ENCODE peak calls at places on chromosomes 5 and 9, in nine cellular contexts. E, D, P, S, U, X, T, J and V are unnamed samples.
A peak's percentile ranks its signal among the peaks of the same experiment; 100 is the strongest.

GRCh38 chr5:59174248-59174844 is 591.5 kb downstream of the RAB3C start:
- DNase-seq in D (no peak), S (no peak), U (no peak), J (no peak), T (peak; percentile 73), E (peak; percentile 35), X (peak; percentile 89), P (peak; percentile 15), V (no peak)

GRCh38 chr5:16081376-16081775 is 98.2 kb downstream of the MARCHF11 start:
- DNase-seq in X (no peak), S (no peak), U (no peak), D (no peak), T (no peak), E (no peak), P (no peak), J (no peak), V (no peak)

GRCh38 chr5:17018871-17019270 is 82.8 kb upstream of the MYO10 start:
- DNase-seq in J (no peak), U (no peak), T (no peak), P (no peak), E (no peak), D (no peak), S (no peak), X (no peak), V (no peak)

GRCh38 chr9:121568541-121569265 is 69.1 kb upstream of the GGTA1 start:
- DNase-seq in J (no peak), U (no peak), T (no peak), P (no peak), S (no peak), X (peak; percentile 62), D (no peak), E (no peak), V (no peak)

GRCh38 chr5:126002222-126002897 is 420.8 kb upstream of the GRAMD2B start:
- DNase-seq in J (no peak), U (no peak), S (peak; percentile 80), P (no peak), T (no peak), E (peak; percentile 45), X (peak; percentile 97), D (no peak), V (no peak)

GRCh38 chr5:26323794-26324193 is 714.6 kb downstream of the CDH9 start:
- DNase-seq in U (no peak), J (no peak), S (no peak), D (no peak), E (no peak), X (no peak), P (no peak), T (no peak), V (no peak)

GRCh38 chr5:53908752-53909151 is 348.3 kb downstream of the NDUFS4 start:
- DNase-seq in E (no peak), X (no peak), U (no peak), S (no peak), P (no peak), J (no peak), D (no peak), T (no peak), V (no peak)

GRCh38 chr5:28807230-28807629 is 1768.8 kb upstream of the CDH9 start:
- DNase-seq in T (no peak), E (peak; percentile 0), J (no peak), X (no peak), P (no peak), D (no peak), U (no peak), S (no peak), V (no peak)

GRCh38 chr5:139650689-139651501 is 2.7 kb downstream of the CXXC5 start:
- DNase-seq in X (no peak), U (no peak), P (no peak), S (no peak), D (peak; percentile 73), T (peak; percentile 88), E (no peak), J (no peak), V (no peak)

GRCh38 chr9:2087500-2088313 is 72.6 kb downstream of the SMARCA2 start:
- DNase-seq in S (no peak), U (no peak), J (peak; percentile 19), E (peak; percentile 50), P (no peak), T (peak; percentile 33), D (no peak), X (peak; percentile 71), V (no peak)

GRCh38 chr5:110086658-110087388 is 397.1 kb downstream of the MAN2A1 start:
- DNase-seq in D (no peak), X (peak; percentile 100), P (no peak), E (peak; percentile 96), J (peak; percentile 86), T (peak; percentile 73), S (peak; percentile 31), U (no peak), V (no peak)

GRCh38 chr5:83715316-83716060 is 5.2 kb downstream of the HAPLN1 start:
- DNase-seq in U (no peak), S (no peak), X (peak; percentile 14), T (no peak), P (no peak), D (no peak), J (no peak), E (no peak), V (no peak)

GRCh38 chr9:136765041-136765440 is 723 bp upstream of the LCN15 start:
- DNase-seq in X (no peak), T (no peak), E (no peak), U (no peak), D (peak; percentile 56), S (no peak), J (no peak), P (no peak), V (no peak)

GRCh38 chr5:64506567-64507321 is 929 bp downstream of the RGS7BP start:
- DNase-seq in P (peak; percentile 10), D (no peak), J (no peak), U (no peak), E (no peak), X (peak; percentile 20), S (no peak), T (no peak), V (no peak)

GRCh38 chr9:126471084-126471611 is 142.6 kb upstream of the LMX1B start:
- DNase-seq in D (peak; percentile 82), S (peak; percentile 24), T (no peak), E (no peak), X (peak; percentile 10), P (no peak), U (no peak), J (no peak), V (no peak)

GRCh38 chr5:172645271-172645670 is 4.2 kb downstream of the NEURL1B start:
- DNase-seq in D (no peak), E (no peak), J (no peak), X (no peak), P (no peak), S (no peak), T (no peak), U (no peak), V (no peak)

GRCh38 chr5:172648755-172649154 is 7.7 kb downstream of the NEURL1B start:
- DNase-seq in E (peak; percentile 21), U (no peak), S (no peak), X (no peak), P (no peak), J (no peak), T (no peak), D (no peak), V (no peak)

GRCh38 chr5:172648008-172648359 is 6.9 kb downstream of the NEURL1B start:
- DNase-seq in D (no peak), J (peak; percentile 17), S (no peak), X (no peak), P (no peak), T (peak; percentile 47), U (no peak), E (peak; percentile 57), V (no peak)

GRCh38 chr5:172646716-172647285 is 5.7 kb downstream of the NEURL1B start:
- DNase-seq in P (peak; percentile 47), E (no peak), T (peak; percentile 55), X (no peak), D (peak; percentile 53), S (no peak), J (no peak), U (no peak), V (no peak)

GRCh38 chr5:172647341-172648007 is 6.4 kb downstream of the NEURL1B start:
- DNase-seq in S (no peak), P (no peak), J (no peak), E (no peak), D (no peak), U (no peak), X (no peak), T (no peak), V (no peak)
- TF ChIP-seq CTCF in S (no peak), P (no peak), J (no peak), E (no peak), D (no peak), U (no peak), X (no peak), T (no peak), V (no peak)

GRCh38 chr9:3177921-3178320 is 334.0 kb upstream of the PUM3 start:
- DNase-seq in X (peak; percentile 77), T (no peak), P (no peak), S (no peak), U (no peak), E (no peak), J (no peak), D (no peak), V (no peak)
- TF ChIP-seq CTCF in X (no peak), T (no peak), P (no peak), S (no peak), U (no peak), E (no peak), J (no peak), D (no peak), V (no peak)

DNA sequence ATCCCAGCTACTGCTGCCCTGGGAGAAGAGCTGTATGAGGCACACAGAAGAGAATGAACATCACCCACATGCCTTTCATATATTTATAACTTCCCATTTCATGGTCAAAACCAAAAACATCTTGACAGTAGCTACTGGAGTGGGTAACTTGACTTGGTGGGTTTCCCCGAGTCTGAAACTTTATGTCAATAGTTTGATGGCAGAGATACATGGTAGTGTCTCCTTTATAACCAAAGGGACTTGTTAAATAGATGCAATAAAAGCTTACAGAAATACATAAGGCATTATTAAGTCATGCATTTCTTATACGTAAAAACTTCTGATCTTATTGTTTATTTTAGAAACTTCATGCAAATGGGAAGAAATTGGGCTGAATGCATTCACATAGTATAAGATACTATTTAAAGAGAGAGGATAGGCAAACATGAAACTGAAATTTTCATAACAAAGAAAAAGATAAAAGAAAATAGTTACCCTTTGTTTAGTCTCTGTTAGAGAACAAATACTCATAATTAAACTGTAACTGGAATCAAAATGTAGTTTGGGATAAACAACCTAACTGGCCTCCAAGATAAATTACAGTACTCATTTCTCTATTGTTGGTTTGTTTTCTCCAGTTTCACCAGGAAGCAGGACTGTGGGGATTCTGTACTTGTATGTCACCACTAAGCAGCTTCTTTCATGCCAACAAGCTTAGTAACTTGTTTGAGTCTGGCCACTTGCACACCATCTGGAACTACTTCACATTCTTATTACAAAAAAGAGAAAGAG is 459.3 kb upstream of the MEF2C start:
- DNase-seq in U (no peak), P (no peak), E (peak; percentile 37), D (no peak), S (peak; percentile 71), T (no peak), X (peak; percentile 87), J (no peak), V (no peak)
- TF ChIP-seq CTCF in U (no peak), P (no peak), E (no peak), D (no peak), S (no peak), T (no peak), X (no peak), J (no peak), V (no peak)

GRCh38 chr9:98673681-98674080 is 35.1 kb downstream of the GABBR2 start:
- DNase-seq in S (no peak), E (no peak), T (no peak), X (no peak), P (no peak), U (no peak), D (no peak), J (no peak), V (no peak)

GRCh38 chr9:98678244-98678842 is 30.4 kb downstream of the GABBR2 start:
- DNase-seq in X (peak; percentile 16), P (peak; percentile 34), S (no peak), U (no peak), J (no peak), T (no peak), E (no peak), D (no peak), V (no peak)
- TF ChIP-seq CTCF in X (peak; percentile 56), P (peak; percentile 50), S (peak; percentile 38), U (peak; percentile 65), J (peak; percentile 74), T (peak; percentile 37), E (peak; percentile 69), D (no peak), V (peak; percentile 71)